ENCODE peak calls at places on chromosomes 1 and 21, in five cellular contexts. T is astrocyte of the spinal cord, X is tibial artery, E is ascending aorta, K is stomach. V is an unnamed sample.
A peak's percentile ranks its signal among the peaks of the same experiment; 100 is the strongest.

GRCh38 chr1:101081496-101082282 is 56.1 kb upstream of the DPH5 start:
- DNase-seq in T (no peak), X (no peak), E (no peak), K (no peak), V (no peak)

GRCh38 chr1:93471911-93472310 is 24.0 kb downstream of the FNBP1L start:
- DNase-seq in T (peak; percentile 87), X (no peak), E (no peak), K (no peak), V (no peak)

GRCh38 chr1:202058001-202058908 is 47.9 kb downstream of the ELF3 start:
- DNase-seq in T (peak; percentile 50), X (no peak), E (no peak), K (peak; percentile 34), V (no peak)

GRCh38 chr1:153509729-153510354 is 25.9 kb downstream of the S100A6 start:
- DNase-seq in T (peak; percentile 25), X (no peak), E (no peak), K (peak; percentile 55), V (no peak)

GRCh38 chr1:15153842-15154479 is 414 bp downstream of the TMEM51 start:
- DNase-seq in T (peak; percentile 43), X (peak; percentile 73), E (no peak), K (peak; percentile 73), V (peak; percentile 80)

GRCh38 chr21:38751379-38752050 is 54.2 kb upstream of the ETS2 start:
- DNase-seq in T (peak; percentile 76), X (peak; percentile 93), E (peak; percentile 77), K (no peak), V (no peak)

GRCh38 chr1:56000424-56000823 is 578.9 kb downstream of the PLPP3 start:
- DNase-seq in T (no peak), X (no peak), E (no peak), K (no peak), V (no peak)

GRCh38 chr1:159821171-159821867 is 5.4 kb upstream of the SLAMF8 start:
- DNase-seq in T (peak; percentile 59), X (no peak), E (no peak), K (no peak), V (no peak)

GRCh38 chr1:42936309-42937078 is 22.2 kb downstream of the SLC2A1 start:
- DNase-seq in T (peak; percentile 65), X (peak; percentile 58), E (no peak), K (peak; percentile 31), V (no peak)

GRCh38 chr1:199855580-199855979 is 171.9 kb upstream of the NR5A2 start:
- DNase-seq in T (peak; percentile 29), X (no peak), E (no peak), K (no peak), V (no peak)

GRCh38 chr1:64913361-64914015 is 52.9 kb downstream of the JAK1 start:
- DNase-seq in T (no peak), X (no peak), E (no peak), K (no peak), V (no peak)

GRCh38 chr1:81351864-81352263 is 448.9 kb upstream of the ADGRL2 start:
- DNase-seq in T (no peak), X (no peak), E (no peak), K (no peak), V (no peak)

GRCh38 chr1:70361727-70362413 is 7.3 kb upstream of the ANKRD13C start:
- DNase-seq in T (peak; percentile 73), X (no peak), E (no peak), K (no peak), V (no peak)

GRCh38 chr1:145983959-145984830 is 12.2 kb downstream of the TXNIP start:
- DNase-seq in T (no peak), X (peak; percentile 55), E (no peak), K (peak; percentile 14), V (no peak)

GRCh38 chr1:26696645-26697440 is 1.0 kb downstream of the ARID1A start:
- DNase-seq in T (no peak), X (peak; percentile 70), E (no peak), K (peak; percentile 40), V (no peak)

GRCh38 chr21:43827015-43827611 is 37.7 kb downstream of the RRP1 start:
- DNase-seq in T (peak; percentile 69), X (no peak), E (no peak), K (no peak), V (no peak)

GRCh38 chr1:213163278-213163711 is 112.3 kb downstream of the RPS6KC1 start:
- DNase-seq in T (peak; percentile 34), X (no peak), E (no peak), K (no peak), V (no peak)

GRCh38 chr1:230197644-230198567 is 130.9 kb downstream of the GALNT2 start:
- DNase-seq in T (no peak), X (no peak), E (no peak), K (peak; percentile 26), V (no peak)

GRCh38 chr1:169694304-169694703 is 17.1 kb downstream of the SELL start:
- DNase-seq in T (no peak), X (no peak), E (no peak), K (no peak), V (no peak)

GRCh38 chr1:192788184-192788583 is 20.7 kb upstream of the RGS2 start:
- DNase-seq in T (peak; percentile 76), X (no peak), E (no peak), K (no peak), V (no peak)

GRCh38 chr1:24849653-24850295 is 80.3 kb downstream of the RUNX3 start:
- DNase-seq in T (no peak), X (no peak), E (no peak), K (peak; percentile 25), V (no peak)

GRCh38 chr1:27644369-27645070 is 9.5 kb upstream of the FGR start:
- DNase-seq in T (no peak), X (no peak), E (no peak), K (no peak), V (no peak)

GRCh38 chr1:101476541-101476940 is 239.7 kb downstream of the S1PR1 start:
- DNase-seq in T (no peak), X (no peak), E (no peak), K (no peak), V (no peak)

GRCh38 chr1:227944066-227944930 is 3.4 kb downstream of the WNT9A start:
- DNase-seq in T (peak; percentile 5), X (peak; percentile 66), E (no peak), K (peak; percentile 22), V (peak; percentile 62)

GRCh38 chr1:197159461-197159860 is 13.0 kb upstream of the ASPM start:
- DNase-seq in T (no peak), X (no peak), E (no peak), K (no peak), V (no peak)

GRCh38 chr1:197152662-197153061 is 6.2 kb upstream of the ASPM start:
- DNase-seq in T (no peak), X (no peak), E (no peak), K (no peak), V (no peak)

GRCh38 chr1:197151185-197151584 is 4.7 kb upstream of the ASPM start:
- DNase-seq in T (no peak), X (no peak), E (no peak), K (no peak), V (no peak)

DNA sequence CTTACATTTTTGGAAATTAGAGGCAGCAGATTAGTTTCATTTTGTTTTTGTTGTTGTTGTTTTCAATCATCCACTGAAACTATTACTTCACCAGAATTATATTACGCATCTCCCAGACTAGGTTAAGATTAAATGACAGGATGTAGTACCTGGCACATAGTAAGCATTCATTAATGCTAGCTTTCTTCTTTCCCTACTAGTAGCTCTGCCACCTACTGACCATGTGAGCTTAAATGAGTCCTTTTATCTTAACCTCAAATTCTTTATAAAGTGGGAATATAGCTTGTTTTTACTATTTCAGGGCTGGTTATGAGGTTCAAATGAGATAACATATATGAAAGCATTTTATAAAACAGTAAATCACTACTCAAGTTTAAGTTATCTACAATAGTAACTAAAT is 10.2 kb upstream of the ASPM start:
- DNase-seq in T (no peak), X (no peak), E (no peak), K (no peak), V (no peak)
- TF ChIP-seq CTCF in T (peak; percentile 24), X (no peak), E (no peak), K (no peak), V (no peak)

GRCh38 chr1:7652551-7653098 is 118.5 kb upstream of the VAMP3 start:
- DNase-seq in T (no peak), X (no peak), E (no peak), K (no peak), V (no peak)
- TF ChIP-seq CTCF in T (no peak), X (no peak), E (no peak), K (no peak), V (no peak)

DNA sequence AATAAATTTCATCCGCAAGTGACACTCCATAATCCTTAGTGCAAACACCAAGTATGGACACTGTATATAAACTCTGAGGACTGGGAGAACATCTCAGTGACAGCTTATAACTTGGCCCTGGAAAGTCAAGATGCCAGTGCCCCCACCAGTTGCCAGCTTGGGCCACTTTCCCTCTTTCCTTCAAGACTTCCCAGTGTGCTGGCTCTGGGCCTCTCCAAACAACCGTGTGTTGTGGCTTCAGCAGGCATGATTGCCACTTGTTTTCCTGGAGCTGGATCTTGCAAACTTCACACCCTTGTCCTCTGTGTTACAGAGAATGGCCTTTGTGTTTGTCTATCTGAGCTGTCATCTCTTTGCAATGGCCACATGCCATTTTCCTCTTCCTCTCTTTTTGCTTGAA is 37.0 kb downstream of the CCDC185 start:
- DNase-seq in T (no peak), X (peak; percentile 71), E (no peak), K (peak; percentile 31), V (no peak)
- TF ChIP-seq CTCF in T (no peak), X (no peak), E (no peak), K (no peak), V (no peak)

GRCh38 chr1:30348147-30348546 is 375.2 kb downstream of the MATN1 start:
- DNase-seq in T (no peak), X (no peak), E (no peak), K (no peak), V (no peak)

GRCh38 chr1:30358510-30358909 is 364.9 kb downstream of the MATN1 start:
- DNase-seq in T (no peak), X (peak; percentile 28), E (no peak), K (no peak), V (no peak)

GRCh38 chr1:30354410-30354809 is 369.0 kb downstream of the MATN1 start:
- DNase-seq in T (no peak), X (no peak), E (no peak), K (no peak), V (no peak)

GRCh38 chr1:30356839-30357238 is 366.5 kb downstream of the MATN1 start:
- DNase-seq in T (no peak), X (peak; percentile 25), E (no peak), K (no peak), V (no peak)

DNA sequence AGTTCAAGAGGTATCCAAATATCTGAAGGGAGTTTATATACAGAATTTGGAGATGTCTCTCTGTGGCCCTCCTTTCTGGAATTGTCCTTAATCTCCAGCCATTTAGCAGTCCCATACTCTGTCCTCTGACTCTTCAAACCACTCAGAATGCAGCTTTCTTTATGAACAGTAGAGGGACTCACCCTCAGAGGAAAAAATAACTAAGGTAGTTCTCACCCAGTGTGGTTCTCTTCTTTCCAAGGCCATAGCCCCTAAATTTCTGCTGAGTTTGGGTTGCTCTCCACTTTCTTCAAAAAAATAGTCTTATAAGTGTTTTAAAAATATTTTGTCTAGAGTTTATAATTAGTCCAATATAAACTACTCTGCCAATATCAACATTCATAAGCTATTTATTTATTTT is 369.7 kb downstream of the MATN1 start:
- DNase-seq in T (no peak), X (no peak), E (no peak), K (no peak), V (no peak)
- TF ChIP-seq CTCF in T (no peak), X (no peak), E (no peak), K (no peak), V (peak; percentile 64)

GRCh38 chr1:40197656-40198055 is 36.5 kb downstream of the RLF start:
- DNase-seq in T (no peak), X (no peak), E (no peak), K (no peak), V (no peak)
- TF ChIP-seq CTCF in T (peak; percentile 10), X (no peak), E (no peak), K (no peak), V (peak; percentile 41)

V was measured in type B pancreatic cell.